ENCODE peak calls at places on chromosomes 12 and 14, in ten cellular contexts. Z is lower lobe of right lung, M is gastrocnemius medialis, I is cardiac fibroblast, K is psoas muscle, T is AG10803, Q is breast epithelium, N is upper lobe of right lung, G is AG09309, J is Peyer's patch. W is an unnamed sample.

GRCh38 chr14:100662850-100663527 is 63.7 kb upstream of the DLK1 start:
- DNase-seq in Q (peak; percentile 46), I (peak; percentile 69), K (peak; percentile 70), M (peak; percentile 32), T (peak; percentile 43), J (peak; percentile 82), Z (peak; percentile 77), G (no peak), N (peak; percentile 79), W (peak; percentile 22)

GRCh38 chr14:85531141-85531593 is 1.2 kb downstream of the FLRT2 start:
- DNase-seq in M (peak; percentile 66), N (peak; percentile 67), K (peak; percentile 56), Z (peak; percentile 50), I (peak; percentile 80), G (no peak), T (peak; percentile 84), J (peak; percentile 53), Q (no peak), W (no peak)

GRCh38 chr12:54998958-54999510 is 14.5 kb upstream of the TESPA1 start:
- DNase-seq in K (no peak), I (no peak), J (no peak), Z (no peak), G (no peak), Q (no peak), N (no peak), T (no peak), M (no peak), W (no peak)

GRCh38 chr14:71695603-71696350 is 236.5 kb upstream of the RGS6 start:
- DNase-seq in Q (no peak), Z (no peak), M (no peak), G (no peak), N (no peak), K (no peak), I (no peak), J (no peak), T (no peak), W (no peak)

GRCh38 chr12:4454315-4454860 is 8.8 kb upstream of the FGF6 start:
- DNase-seq in J (no peak), Z (no peak), N (no peak), G (no peak), I (no peak), K (no peak), T (no peak), M (no peak), Q (no peak), W (no peak)

GRCh38 chr14:55926007-55926406 is 192.2 kb upstream of the PELI2 start:
- DNase-seq in T (no peak), G (no peak), J (no peak), M (no peak), N (no peak), Q (no peak), I (no peak), Z (no peak), K (no peak), W (no peak)

GRCh38 chr14:39946796-39947195 is 514.6 kb upstream of the FBXO33 start:
- DNase-seq in N (no peak), Z (no peak), K (no peak), M (no peak), J (no peak), T (no peak), G (no peak), I (peak; percentile 1), Q (no peak), W (no peak)

GRCh38 chr12:59695379-59695778 is 99.5 kb downstream of the SLC16A7 start:
- DNase-seq in Z (no peak), J (no peak), Q (no peak), K (no peak), I (peak; percentile 87), G (peak; percentile 17), T (peak; percentile 54), N (no peak), M (peak; percentile 12), W (no peak)

GRCh38 chr12:76346236-76346635 is 2.0 kb downstream of the BBS10 start:
- DNase-seq in I (peak; percentile 44), K (no peak), M (no peak), Q (no peak), Z (no peak), G (no peak), T (peak; percentile 64), N (no peak), J (no peak), W (no peak)

GRCh38 chr12:23831739-23832138 is 117.7 kb downstream of the SOX5 start:
- DNase-seq in Z (no peak), N (no peak), K (no peak), J (no peak), M (no peak), I (no peak), Q (no peak), G (no peak), T (no peak), W (no peak)

GRCh38 chr12:128801879-128802391 is 21.8 kb downstream of the SLC15A4 start:
- DNase-seq in N (no peak), I (peak; percentile 63), Q (no peak), G (no peak), K (no peak), Z (no peak), J (no peak), T (peak; percentile 28), M (peak; percentile 80), W (no peak)

GRCh38 chr12:51779876-51780275 is 68.6 kb downstream of the FIGNL2 start:
- DNase-seq in M (no peak), T (no peak), I (no peak), Q (no peak), G (no peak), K (no peak), J (no peak), Z (no peak), N (no peak), W (no peak)

DNA sequence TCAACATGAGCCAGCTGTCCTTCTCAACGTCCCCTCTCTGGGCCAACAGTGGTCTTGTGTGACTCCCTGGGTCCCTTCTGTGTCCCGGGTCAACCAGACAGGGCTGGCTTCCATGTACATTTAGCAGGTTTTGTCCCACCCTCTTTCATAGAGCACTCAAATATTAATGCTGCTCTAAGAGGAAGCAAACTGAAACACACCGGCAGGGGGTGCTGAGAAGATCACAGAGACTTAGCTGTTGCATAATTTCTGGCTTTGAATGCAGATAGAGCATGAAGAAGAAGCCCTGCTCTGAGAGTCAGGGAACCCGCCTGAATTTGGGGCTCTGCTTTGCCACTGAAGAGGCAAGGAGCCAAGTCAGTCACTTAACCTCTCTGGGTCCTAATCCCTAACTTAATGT is 138.7 kb downstream of the ESRRB start:
- DNase-seq in N (peak; percentile 37), J (no peak), Z (no peak), G (no peak), Q (no peak), T (no peak), K (no peak), M (no peak), I (peak; percentile 3), W (no peak)
- TF ChIP-seq CTCF in N (peak; percentile 15), J (no peak), Z (no peak), G (peak; percentile 22), Q (no peak), T (peak; percentile 6), K (no peak), M (no peak), I (no peak), W (no peak)

GRCh38 chr14:91573894-91574837 is 64.1 kb upstream of the PPP4R3A start:
- DNase-seq in K (peak; percentile 25), Q (no peak), M (no peak), J (peak; percentile 80), N (peak; percentile 82), T (peak; percentile 66), G (peak; percentile 16), I (peak; percentile 48), Z (peak; percentile 72), W (peak; percentile 49)

GRCh38 chr14:91573528-91573893 is 63.4 kb upstream of the PPP4R3A start:
- DNase-seq in T (no peak), Z (no peak), M (no peak), J (no peak), I (no peak), Q (no peak), K (no peak), N (no peak), G (no peak), W (no peak)

GRCh38 chr14:91570021-91570420 is 59.9 kb upstream of the PPP4R3A start:
- DNase-seq in N (no peak), M (no peak), T (no peak), G (no peak), I (no peak), J (no peak), Z (no peak), K (no peak), Q (no peak), W (no peak)

GRCh38 chr14:91569301-91569700 is 59.2 kb upstream of the PPP4R3A start:
- DNase-seq in Q (no peak), G (no peak), N (no peak), M (no peak), I (no peak), T (no peak), Z (no peak), K (no peak), J (no peak), W (no peak)

DNA sequence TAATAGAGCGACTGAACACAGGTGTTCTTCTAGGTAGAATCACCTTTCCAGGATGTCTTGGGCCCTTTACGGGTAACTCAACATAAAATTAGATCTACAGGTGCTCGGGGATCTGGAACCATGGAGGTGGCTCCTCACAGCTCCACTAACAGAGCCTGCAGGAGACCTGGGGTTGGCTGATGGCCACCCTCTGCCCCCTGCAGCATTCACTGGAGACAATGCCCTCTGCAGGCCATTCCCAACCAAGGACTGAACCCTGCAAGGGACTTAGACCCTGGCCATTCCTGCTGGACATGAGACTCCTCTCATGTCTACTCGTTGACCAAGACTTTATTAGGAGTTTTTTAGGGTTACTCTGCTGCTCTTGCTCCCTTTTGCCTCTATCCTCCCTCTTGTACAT is 58.5 kb upstream of the PPP4R3A start:
- DNase-seq in N (no peak), T (no peak), J (no peak), I (no peak), K (no peak), G (no peak), M (no peak), Z (no peak), Q (no peak), W (no peak)
- TF ChIP-seq CTCF in N (no peak), T (no peak), J (no peak), I (no peak), K (no peak), G (no peak), M (no peak), Z (no peak), Q (no peak), W (no peak)

GRCh38 chr12:46825526-46826414 is at the start of gene SLC38A4:
- DNase-seq in I (peak; percentile 26), Q (no peak), M (peak; percentile 50), J (peak; percentile 61), K (peak; percentile 39), T (peak; percentile 64), N (no peak), G (no peak), Z (peak; percentile 49), W (no peak)
- TF ChIP-seq CTCF in I (peak; percentile 2), Q (no peak), M (peak; percentile 23), J (no peak), K (no peak), T (no peak), N (no peak), G (peak; percentile 15), Z (peak; percentile 6), W (no peak)

DNA sequence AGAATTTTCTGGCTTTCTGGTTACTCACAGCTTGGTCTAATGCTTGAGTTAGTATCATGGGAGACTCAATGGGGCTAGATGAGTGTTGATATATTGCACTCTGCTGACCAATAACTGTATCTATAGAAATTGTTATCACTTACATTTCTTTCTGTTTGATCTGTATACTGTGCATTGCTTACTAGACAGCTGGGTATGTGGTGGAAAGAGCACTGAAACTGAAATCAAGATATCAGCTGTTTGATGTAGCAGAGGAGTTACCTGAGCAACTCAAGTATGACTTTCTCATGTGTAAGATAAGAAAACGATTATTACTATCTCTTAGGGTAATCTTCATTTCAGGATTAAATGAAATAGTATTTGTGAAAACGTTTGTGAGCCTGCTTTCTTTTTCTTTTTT is 183.0 kb downstream of the SLC15A5 start:
- DNase-seq in Z (no peak), G (no peak), I (no peak), N (no peak), M (no peak), Q (no peak), J (no peak), T (no peak), K (no peak), W (no peak)
- TF ChIP-seq CTCF in Z (no peak), G (no peak), I (no peak), N (no peak), M (no peak), Q (no peak), J (no peak), T (no peak), K (no peak), W (no peak)

W was measured in activated B cell treated with CpG ODN at 0.5 μM for 24 hours.